ENCODE peak calls at places on chromosomes 16 and 17, in five cellular contexts. I is A549, J is HepG2, H is K562, Y is HCT116. D is an unnamed sample.

GRCh38 chr16:8967437-8967821 is 3.7 kb upstream of the USP7 start:
- DNase-seq in I (no peak), J (no peak), H (peak; percentile 53), Y (no peak), D (no peak)

GRCh38 chr16:72858611-72859493 is 189.1 kb downstream of the ZFHX3 start:
- DNase-seq in I (no peak), J (no peak), H (no peak), Y (no peak), D (peak; percentile 64)

GRCh38 chr17:43719578-43719977 is 39.0 kb downstream of the SOST start:
- DNase-seq in I (no peak), J (no peak), H (peak; percentile 9), Y (no peak), D (no peak)

GRCh38 chr16:89155851-89156739 is 15.5 kb upstream of the CDH15 start:
- DNase-seq in I (no peak), J (no peak), H (no peak), Y (no peak), D (no peak)

GRCh38 chr17:53626286-53626685 is 196.4 kb upstream of the KIF2B start:
- DNase-seq in I (no peak), J (no peak), H (peak; percentile 48), Y (no peak), D (peak; percentile 67)

GRCh38 chr16:1413684-1414531 is 596 bp downstream of the UNKL start:
- DNase-seq in I (peak; percentile 61), J (no peak), H (peak; percentile 79), Y (peak; percentile 52), D (peak; percentile 27)

GRCh38 chr16:67499159-67499558 is 15.8 kb upstream of the AGRP start:
- DNase-seq in I (no peak), J (no peak), H (no peak), Y (no peak), D (peak; percentile 19)

GRCh38 chr17:66548158-66548557 is 245.7 kb downstream of the PRKCA start:
- DNase-seq in I (no peak), J (peak; percentile 23), H (no peak), Y (no peak), D (no peak)

GRCh38 chr16:2524339-2524938 is 4.3 kb downstream of the AMDHD2 start:
- DNase-seq in I (no peak), J (peak; percentile 93), H (no peak), Y (no peak), D (no peak)

GRCh38 chr16:31186930-31187807 is 7.2 kb downstream of the FUS start:
- DNase-seq in I (no peak), J (no peak), H (no peak), Y (no peak), D (no peak)

GRCh38 chr16:89331371-89332109 is 114.0 kb downstream of the ZNF778 start:
- DNase-seq in I (no peak), J (no peak), H (no peak), Y (no peak), D (no peak)

GRCh38 chr16:85717393-85718152 is 28.8 kb upstream of the GINS2 start:
- DNase-seq in I (peak; percentile 74), J (peak; percentile 60), H (peak; percentile 86), Y (peak; percentile 49), D (peak; percentile 47)

GRCh38 chr16:10558746-10559641 is 21.4 kb downstream of the EMP2 start:
- DNase-seq in I (no peak), J (no peak), H (no peak), Y (no peak), D (no peak)

GRCh38 chr16:77951788-77952187 is 70.6 kb upstream of the CLEC3A start:
- DNase-seq in I (peak; percentile 28), J (peak; percentile 50), H (peak; percentile 26), Y (peak; percentile 18), D (no peak)

GRCh38 chr16:23141959-23142740 is 7.1 kb downstream of the USP31 start:
- DNase-seq in I (no peak), J (peak; percentile 84), H (peak; percentile 16), Y (no peak), D (no peak)

GRCh38 chr17:82007495-82008257 is 15.0 kb downstream of the CENPX start:
- DNase-seq in I (no peak), J (no peak), H (no peak), Y (no peak), D (no peak)

GRCh38 chr16:65543781-65544740 is 422.2 kb upstream of the CDH11 start:
- DNase-seq in I (no peak), J (no peak), H (no peak), Y (no peak), D (no peak)

GRCh38 chr16:1183235-1183907 is 30.5 kb downstream of the CACNA1H start:
- DNase-seq in I (peak; percentile 58), J (no peak), H (no peak), Y (no peak), D (peak; percentile 63)

GRCh38 chr17:32241521-32242094 is 24.0 kb upstream of the RHBDL3 start:
- DNase-seq in I (no peak), J (no peak), H (no peak), Y (no peak), D (no peak)

GRCh38 chr16:73067671-73068545 is 20.0 kb upstream of the ZFHX3 start:
- DNase-seq in I (no peak), J (no peak), H (no peak), Y (no peak), D (no peak)

GRCh38 chr17:61849674-61850073 is 13.7 kb downstream of the BRIP1 start:
- DNase-seq in I (no peak), J (no peak), H (no peak), Y (no peak), D (peak; percentile 58)

GRCh38 chr16:85335584-85336492 is 223.6 kb upstream of the CIBAR2 start:
- DNase-seq in I (no peak), J (no peak), H (peak; percentile 58), Y (no peak), D (peak; percentile 52)

GRCh38 chr16:9125658-9126492 is 34.4 kb downstream of the HAPSTR1 start:
- DNase-seq in I (no peak), J (no peak), H (no peak), Y (no peak), D (no peak)

GRCh38 chr16:30567160-30567990 is 4.1 kb downstream of the ZNF688 start:
- DNase-seq in I (no peak), J (no peak), H (no peak), Y (no peak), D (peak; percentile 27)

GRCh38 chr17:29292071-29292991 is 1.6 kb downstream of the NUFIP2 start:
- DNase-seq in I (peak; percentile 45), J (no peak), H (peak; percentile 66), Y (no peak), D (peak; percentile 15)

GRCh38 chr17:17876959-17877547 is 40.3 kb upstream of the SREBF1 start:
- DNase-seq in I (no peak), J (no peak), H (no peak), Y (no peak), D (peak; percentile 24)

GRCh38 chr16:13708361-13708760 is 211.6 kb upstream of the ERCC4 start:
- DNase-seq in I (no peak), J (no peak), H (no peak), Y (no peak), D (no peak)

GRCh38 chr17:74153821-74154430 is 49.6 kb upstream of the RPL38 start:
- DNase-seq in I (no peak), J (no peak), H (no peak), Y (no peak), D (no peak)

GRCh38 chr16:24538756-24539294 is 541 bp upstream of the RBBP6 start:
- DNase-seq in I (peak; percentile 60), J (peak; percentile 85), H (peak; percentile 87), Y (no peak), D (no peak)

GRCh38 chr17:4550534-4551039 is 4.6 kb downstream of the MYBBP1A start:
- DNase-seq in I (no peak), J (no peak), H (no peak), Y (no peak), D (no peak)

GRCh38 chr16:19766988-19767387 is 48.9 kb downstream of the IQCK start:
- DNase-seq in I (no peak), J (no peak), H (no peak), Y (no peak), D (no peak)

GRCh38 chr17:20281860-20282259 is 185.5 kb downstream of the LGALS9B start:
- DNase-seq in I (no peak), J (no peak), H (no peak), Y (no peak), D (no peak)

GRCh38 chr17:76014100-76014924 is 12.8 kb downstream of the EVPL start:
- DNase-seq in I (peak; percentile 87), J (peak; percentile 72), H (peak; percentile 84), Y (peak; percentile 46), D (peak; percentile 58)

GRCh38 chr16:82658796-82659195 is 32.0 kb downstream of the CDH13 start:
- DNase-seq in I (no peak), J (no peak), H (no peak), Y (no peak), D (peak; percentile 61)

GRCh38 chr17:78488867-78489634 is 88.1 kb downstream of the DNAH17 start:
- DNase-seq in I (no peak), J (no peak), H (no peak), Y (no peak), D (no peak)

GRCh38 chr17:50938821-50939541 is 72.8 kb upstream of the TOB1 start:
- DNase-seq in I (no peak), J (no peak), H (no peak), Y (no peak), D (no peak)

GRCh38 chr17:78915872-78916632 is 9.1 kb downstream of the TIMP2 start:
- DNase-seq in I (peak; percentile 50), J (no peak), H (no peak), Y (peak; percentile 33), D (no peak)

GRCh38 chr16:4215106-4215505 is 26.8 kb downstream of the SRL start:
- DNase-seq in I (no peak), J (no peak), H (no peak), Y (no peak), D (no peak)
- TF ChIP-seq POLR2A in I (no peak), J (no peak), H (no peak), Y (no peak), D (no peak)

GRCh38 chr17:8843344-8843743 is 24.1 kb downstream of the PIK3R6 start:
- DNase-seq in I (no peak), J (no peak), H (no peak), Y (no peak), D (no peak)
- TF ChIP-seq CEBPB in I (no peak), J (no peak), H (no peak), Y (no peak), D (no peak)

DNA sequence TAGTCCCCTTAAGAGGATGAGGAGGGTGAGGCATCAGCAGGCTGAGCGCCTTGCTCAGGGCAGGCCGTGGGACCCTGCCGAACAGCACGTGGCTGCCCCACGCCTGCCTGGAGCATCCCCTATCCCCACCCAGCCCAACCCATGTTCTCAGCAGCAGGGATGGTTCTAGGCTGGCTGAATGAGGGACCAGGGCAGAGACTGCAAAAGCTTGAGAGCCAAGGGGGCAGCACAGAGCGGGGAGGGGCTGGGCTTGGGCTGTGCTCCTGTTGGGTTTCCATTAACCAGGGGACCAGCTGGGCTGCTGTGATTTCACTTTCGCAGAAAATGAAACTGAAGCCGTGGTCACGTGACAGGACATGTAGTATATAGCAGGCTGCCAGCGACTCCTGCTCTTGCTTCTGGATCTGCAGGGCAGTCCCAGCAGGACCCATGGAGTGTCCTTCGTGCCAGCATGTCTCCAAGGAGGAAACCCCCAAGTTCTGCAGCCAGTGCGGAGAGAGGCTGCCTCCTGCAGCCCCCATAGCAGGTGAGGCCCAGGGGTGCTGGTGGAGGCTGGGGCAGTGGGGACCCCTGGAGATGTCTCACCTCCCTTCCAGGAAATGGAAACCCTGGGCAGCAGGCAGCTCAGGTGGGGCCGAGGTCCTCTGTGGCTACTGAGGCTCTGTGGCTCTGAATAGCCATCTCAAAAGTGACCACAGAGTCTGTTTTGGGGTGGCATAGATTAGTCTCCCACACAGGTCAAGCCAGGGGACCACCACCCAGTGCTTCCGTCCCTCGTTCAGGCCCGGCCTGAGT is 2.8 kb downstream of the RNF213 start:
- DNase-seq in I (peak; percentile 66), J (peak; percentile 98), H (peak; percentile 70), Y (no peak), D (peak; percentile 89)
- TF ChIP-seq POLR2A in I (peak; percentile 33), J (peak; percentile 99), H (no peak), Y (no peak), D (peak; percentile 44)

GRCh38 chr16:59042296-59042695 is 308.2 kb upstream of the GOT2 start:
- DNase-seq in I (no peak), J (no peak), H (no peak), Y (no peak), D (no peak)
- TF ChIP-seq CEBPB in I (no peak), J (no peak), H (no peak), Y (no peak), D (no peak)

D was measured in IMR-90.